ENCODE peak calls at places on chromosomes 7 and 10, in five cellular contexts. One of them, this sample, is unnamed.

GRCh38 chr10:86329093-86329710 is 37.4 kb downstream of the GRID1 start:
- DNase-seq in tibial nerve: no peak
- DNase-seq in substantia nigra: no peak
- DNase-seq in CD8-positive, alpha-beta T cell: no peak
- DNase-seq in aorta: no peak
- DNase-seq in this sample: no peak

GRCh38 chr7:128398016-128398840 is 11.6 kb downstream of the IMPDH1 start:
- DNase-seq in aorta: no peak
- DNase-seq in CD8-positive, alpha-beta T cell: peak; percentile 27
- DNase-seq in tibial nerve: peak; percentile 40
- DNase-seq in substantia nigra: no peak
- DNase-seq in this sample: peak; percentile 64

GRCh38 chr7:46679671-46680070 is 758.6 kb upstream of the IGFBP3 start:
- DNase-seq in substantia nigra: no peak
- DNase-seq in CD8-positive, alpha-beta T cell: no peak
- DNase-seq in tibial nerve: no peak
- DNase-seq in aorta: no peak
- DNase-seq in this sample: no peak

GRCh38 chr10:89702121-89702480 is 711 bp downstream of the KIF20B start:
- DNase-seq in substantia nigra: no peak
- DNase-seq in CD8-positive, alpha-beta T cell: no peak
- DNase-seq in aorta: no peak
- DNase-seq in tibial nerve: no peak
- DNase-seq in this sample: no peak

GRCh38 chr7:83648464-83649241 is at the start of gene SEMA3E:
- DNase-seq in tibial nerve: no peak
- DNase-seq in CD8-positive, alpha-beta T cell: no peak
- DNase-seq in aorta: no peak
- DNase-seq in substantia nigra: no peak
- DNase-seq in this sample: no peak

GRCh38 chr10:91389636-91390512 is 20.3 kb upstream of the HECTD2 start:
- DNase-seq in CD8-positive, alpha-beta T cell: no peak
- DNase-seq in substantia nigra: no peak
- DNase-seq in aorta: no peak
- DNase-seq in tibial nerve: no peak
- DNase-seq in this sample: no peak

GRCh38 chr10:59894114-59894513 is 12.2 kb downstream of the CCDC6 start:
- DNase-seq in tibial nerve: no peak
- DNase-seq in aorta: peak; percentile 79
- DNase-seq in CD8-positive, alpha-beta T cell: no peak
- DNase-seq in substantia nigra: peak; percentile 52
- DNase-seq in this sample: peak; percentile 31

GRCh38 chr10:92688927-92689662 is 660 bp upstream of the HHEX start:
- DNase-seq in aorta: peak; percentile 63
- DNase-seq in CD8-positive, alpha-beta T cell: no peak
- DNase-seq in tibial nerve: no peak
- DNase-seq in substantia nigra: no peak
- DNase-seq in this sample: peak; percentile 11

GRCh38 chr7:74223711-74224510 is 14.1 kb downstream of the LAT2 start:
- DNase-seq in CD8-positive, alpha-beta T cell: no peak
- DNase-seq in substantia nigra: no peak
- DNase-seq in aorta: no peak
- DNase-seq in tibial nerve: no peak
- DNase-seq in this sample: no peak

GRCh38 chr7:78437118-78437517 is 638.5 kb downstream of the PHTF2 start:
- DNase-seq in aorta: no peak
- DNase-seq in CD8-positive, alpha-beta T cell: no peak
- DNase-seq in tibial nerve: no peak
- DNase-seq in substantia nigra: no peak
- DNase-seq in this sample: no peak

GRCh38 chr7:43872401-43873165 is 3.3 kb upstream of the MRPS24 start:
- DNase-seq in CD8-positive, alpha-beta T cell: no peak
- DNase-seq in substantia nigra: peak; percentile 11
- DNase-seq in aorta: peak; percentile 79
- DNase-seq in tibial nerve: no peak
- DNase-seq in this sample: no peak

GRCh38 chr10:90930971-90931841 is 10.3 kb upstream of the ANKRD1 start:
- DNase-seq in CD8-positive, alpha-beta T cell: no peak
- DNase-seq in tibial nerve: no peak
- DNase-seq in aorta: peak; percentile 83
- DNase-seq in substantia nigra: no peak
- DNase-seq in this sample: peak; percentile 55

GRCh38 chr10:133052076-133052475 is 35.6 kb upstream of the ADGRA1 start:
- DNase-seq in aorta: no peak
- DNase-seq in substantia nigra: no peak
- DNase-seq in CD8-positive, alpha-beta T cell: no peak
- DNase-seq in tibial nerve: no peak
- DNase-seq in this sample: no peak

GRCh38 chr10:70418229-70418628 is 14.3 kb downstream of the EIF4EBP2 start:
- DNase-seq in aorta: no peak
- DNase-seq in tibial nerve: no peak
- DNase-seq in substantia nigra: no peak
- DNase-seq in CD8-positive, alpha-beta T cell: no peak
- DNase-seq in this sample: no peak

GRCh38 chr7:74289018-74289659 is at the start of gene CLIP2:
- DNase-seq in substantia nigra: peak; percentile 84
- DNase-seq in CD8-positive, alpha-beta T cell: peak; percentile 72
- DNase-seq in aorta: peak; percentile 88
- DNase-seq in tibial nerve: peak; percentile 60
- DNase-seq in this sample: peak; percentile 85

GRCh38 chr10:35353805-35354204 is 17.5 kb downstream of the CCNY start:
- DNase-seq in substantia nigra: no peak
- DNase-seq in CD8-positive, alpha-beta T cell: no peak
- DNase-seq in aorta: no peak
- DNase-seq in tibial nerve: no peak
- DNase-seq in this sample: no peak

GRCh38 chr7:116525298-116525912 is 569 bp downstream of the CAV1 start:
- DNase-seq in substantia nigra: no peak
- DNase-seq in aorta: peak; percentile 60
- DNase-seq in CD8-positive, alpha-beta T cell: no peak
- DNase-seq in tibial nerve: peak; percentile 28
- DNase-seq in this sample: peak; percentile 58

GRCh38 chr7:12069757-12070156 is 141.3 kb upstream of the TMEM106B start:
- DNase-seq in CD8-positive, alpha-beta T cell: no peak
- DNase-seq in tibial nerve: no peak
- DNase-seq in substantia nigra: no peak
- DNase-seq in aorta: no peak
- DNase-seq in this sample: no peak

GRCh38 chr7:40717242-40717641 is 582.4 kb downstream of the SUGCT start:
- DNase-seq in substantia nigra: no peak
- DNase-seq in CD8-positive, alpha-beta T cell: no peak
- DNase-seq in aorta: peak; percentile 88
- DNase-seq in tibial nerve: peak; percentile 30
- DNase-seq in this sample: peak; percentile 66

GRCh38 chr10:102493771-102494170 is 8.7 kb downstream of the ACTR1A start:
- DNase-seq in tibial nerve: no peak
- DNase-seq in substantia nigra: no peak
- DNase-seq in aorta: no peak
- DNase-seq in CD8-positive, alpha-beta T cell: no peak
- DNase-seq in this sample: no peak

GRCh38 chr7:91847881-91848599 is 32.5 kb downstream of the MTERF1 start:
- DNase-seq in substantia nigra: no peak
- DNase-seq in CD8-positive, alpha-beta T cell: no peak
- DNase-seq in aorta: no peak
- DNase-seq in tibial nerve: no peak
- DNase-seq in this sample: no peak

GRCh38 chr10:24958701-24959392 is 6.4 kb upstream of the PRTFDC1 start:
- DNase-seq in substantia nigra: peak; percentile 66
- DNase-seq in aorta: no peak
- DNase-seq in tibial nerve: no peak
- DNase-seq in CD8-positive, alpha-beta T cell: no peak
- DNase-seq in this sample: no peak

GRCh38 chr10:124705021-124705740 is 39.0 kb downstream of the FAM53B start:
- DNase-seq in CD8-positive, alpha-beta T cell: no peak
- DNase-seq in substantia nigra: no peak
- DNase-seq in aorta: peak; percentile 42
- DNase-seq in tibial nerve: no peak
- DNase-seq in this sample: no peak
- H3K27ac ChIP-seq in CD8-positive, alpha-beta T cell: no peak overlapping the region
- H3K27ac ChIP-seq in substantia nigra: peak overlapping the region; percentile 99
- H3K27ac ChIP-seq in aorta: no peak overlapping the region
- H3K27ac ChIP-seq in tibial nerve: peak overlapping the region; percentile 98
- H3K27ac ChIP-seq in this sample: peak overlapping the region; percentile 89

GRCh38 chr10:93756128-93756517 is 1.6 kb upstream of the LGI1 start:
- DNase-seq in CD8-positive, alpha-beta T cell: no peak
- DNase-seq in tibial nerve: no peak
- DNase-seq in substantia nigra: no peak
- DNase-seq in aorta: no peak
- DNase-seq in this sample: no peak
- H3K27ac ChIP-seq in CD8-positive, alpha-beta T cell: no peak overlapping the region
- H3K27ac ChIP-seq in tibial nerve: peak overlapping the region; percentile 82
- H3K27ac ChIP-seq in substantia nigra: no peak overlapping the region
- H3K27ac ChIP-seq in aorta: no peak overlapping the region
- H3K27ac ChIP-seq in this sample: no peak overlapping the region

GRCh38 chr10:112159469-112159868 is 24.1 kb downstream of the GPAM start:
- DNase-seq in aorta: no peak
- DNase-seq in CD8-positive, alpha-beta T cell: no peak
- DNase-seq in substantia nigra: no peak
- DNase-seq in tibial nerve: no peak
- DNase-seq in this sample: no peak

GRCh38 chr10:112166800-112167199 is 16.8 kb downstream of the GPAM start:
- DNase-seq in aorta: no peak
- DNase-seq in tibial nerve: no peak
- DNase-seq in substantia nigra: no peak
- DNase-seq in CD8-positive, alpha-beta T cell: no peak
- DNase-seq in this sample: no peak

GRCh38 chr10:112160834-112161233 is 22.7 kb downstream of the GPAM start:
- DNase-seq in tibial nerve: no peak
- DNase-seq in CD8-positive, alpha-beta T cell: no peak
- DNase-seq in aorta: no peak
- DNase-seq in substantia nigra: no peak
- DNase-seq in this sample: no peak

GRCh38 chr10:112161757-112162518 is 21.6 kb downstream of the GPAM start:
- DNase-seq in substantia nigra: no peak
- DNase-seq in CD8-positive, alpha-beta T cell: no peak
- DNase-seq in aorta: no peak
- DNase-seq in tibial nerve: no peak
- DNase-seq in this sample: no peak
- H3K27ac ChIP-seq in substantia nigra: no peak overlapping the region
- H3K27ac ChIP-seq in CD8-positive, alpha-beta T cell: no peak overlapping the region
- H3K27ac ChIP-seq in aorta: no peak overlapping the region
- H3K27ac ChIP-seq in tibial nerve: no peak overlapping the region
- H3K27ac ChIP-seq in this sample: no peak overlapping the region

GRCh38 chr7:50795831-50796230 is 13.1 kb upstream of the GRB10 start:
- DNase-seq in aorta: no peak
- DNase-seq in substantia nigra: no peak
- DNase-seq in tibial nerve: no peak
- DNase-seq in CD8-positive, alpha-beta T cell: no peak
- DNase-seq in this sample: no peak

GRCh38 chr7:50793115-50793946 is 10.6 kb upstream of the GRB10 start:
- DNase-seq in substantia nigra: no peak
- DNase-seq in aorta: peak; percentile 77
- DNase-seq in CD8-positive, alpha-beta T cell: no peak
- DNase-seq in tibial nerve: peak; percentile 30
- DNase-seq in this sample: peak; percentile 79

GRCh38 chr7:50792342-50793114 is 9.8 kb upstream of the GRB10 start:
- DNase-seq in aorta: peak; percentile 59
- DNase-seq in substantia nigra: no peak
- DNase-seq in tibial nerve: no peak
- DNase-seq in CD8-positive, alpha-beta T cell: no peak
- DNase-seq in this sample: peak; percentile 26

GRCh38 chr7:50795253-50795652 is 12.6 kb upstream of the GRB10 start:
- DNase-seq in CD8-positive, alpha-beta T cell: no peak
- DNase-seq in tibial nerve: no peak
- DNase-seq in substantia nigra: no peak
- DNase-seq in aorta: no peak
- DNase-seq in this sample: no peak

GRCh38 chr7:50793947-50794570 is 11.4 kb upstream of the GRB10 start:
- DNase-seq in substantia nigra: no peak
- DNase-seq in CD8-positive, alpha-beta T cell: no peak
- DNase-seq in tibial nerve: no peak
- DNase-seq in aorta: no peak
- DNase-seq in this sample: no peak
- H3K27ac ChIP-seq in substantia nigra: no peak overlapping the region
- H3K27ac ChIP-seq in CD8-positive, alpha-beta T cell: no peak overlapping the region
- H3K27ac ChIP-seq in tibial nerve: peak overlapping the region; percentile 80
- H3K27ac ChIP-seq in aorta: peak overlapping the region; percentile 80
- H3K27ac ChIP-seq in this sample: peak overlapping the region; percentile 79

GRCh38 chr10:68231106-68231901 is 609 bp downstream of the ATOH7 start:
- DNase-seq in aorta: peak; percentile 63
- DNase-seq in tibial nerve: peak; percentile 33
- DNase-seq in substantia nigra: peak; percentile 63
- DNase-seq in CD8-positive, alpha-beta T cell: peak; percentile 7
- DNase-seq in this sample: peak; percentile 60
- H3K27ac ChIP-seq in aorta: no peak overlapping the region
- H3K27ac ChIP-seq in tibial nerve: peak overlapping the region; percentile 85
- H3K27ac ChIP-seq in substantia nigra: peak overlapping the region; percentile 82
- H3K27ac ChIP-seq in CD8-positive, alpha-beta T cell: no peak overlapping the region
- H3K27ac ChIP-seq in this sample: no peak overlapping the region

DNA sequence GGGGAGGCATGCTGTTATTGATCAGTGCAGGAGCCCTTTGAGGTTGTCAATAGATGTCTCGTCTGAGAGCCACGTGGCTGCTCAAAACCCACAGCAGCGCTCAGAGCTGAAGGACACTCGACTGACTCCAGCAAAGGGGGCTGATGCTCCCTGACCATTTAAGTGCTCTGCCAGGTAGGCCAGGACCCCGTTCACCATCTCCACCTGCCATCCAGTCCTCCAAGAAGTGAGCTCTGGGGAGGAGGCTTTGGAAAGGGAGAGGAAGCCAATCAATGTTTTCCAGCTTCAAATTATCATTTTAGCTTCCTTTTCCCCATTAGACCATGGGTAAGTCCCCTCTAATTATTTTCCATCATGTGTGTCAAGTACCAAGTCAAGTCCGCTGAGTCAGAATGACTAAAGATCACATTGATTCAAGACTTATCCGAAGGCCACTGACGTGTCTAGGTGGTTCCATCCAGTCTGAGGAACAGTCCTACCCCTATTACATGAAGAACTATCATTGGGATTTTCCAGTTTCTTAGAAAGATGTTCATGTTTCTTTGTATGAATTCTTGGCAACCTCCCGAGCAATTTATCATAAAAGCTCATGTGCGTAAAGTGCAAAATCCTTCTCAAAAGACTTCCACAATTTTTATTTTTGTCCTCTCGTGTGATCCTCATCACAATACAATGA is 302.6 kb upstream of the LYZL1 start:
- DNase-seq in tibial nerve: no peak
- DNase-seq in CD8-positive, alpha-beta T cell: no peak
- DNase-seq in aorta: no peak
- DNase-seq in substantia nigra: no peak
- DNase-seq in this sample: no peak
- H3K27ac ChIP-seq in tibial nerve: no peak overlapping the region
- H3K27ac ChIP-seq in CD8-positive, alpha-beta T cell: no peak overlapping the region
- H3K27ac ChIP-seq in aorta: no peak overlapping the region
- H3K27ac ChIP-seq in substantia nigra: no peak overlapping the region
- H3K27ac ChIP-seq in this sample: no peak overlapping the region